ENCODE peak calls at places on chromosomes 12 and 14, in six cellular contexts. T is SJSA1, M is Calu3, N is NCI-H748 treated with DMSO at 0.1 percent for 48 hours, J is left ventricle myocardium inferior, G is glutamatergic neuron. I is an unnamed sample.

GRCh38 chr12:5796171-5797091 is 148.6 kb downstream of the ANO2 start:
- DNase-seq in T (no peak), N (no peak), G (peak), M (peak), J (peak), I (no peak)

GRCh38 chr12:121731473-121731872 is 18.9 kb downstream of the TMEM120B start:
- DNase-seq in M (no peak), N (no peak), T (no peak), G (no peak), J (no peak), I (no peak)

GRCh38 chr12:130838284-130838950 is 633 bp downstream of the STX2 start:
- DNase-seq in T (no peak), M (peak), G (peak), N (peak), J (no peak), I (no peak)

GRCh38 chr14:32629146-32629545 is 300.0 kb downstream of the AKAP6 start:
- DNase-seq in M (no peak), N (no peak), T (no peak), G (no peak), J (no peak), I (no peak)

GRCh38 chr14:23361320-23361719 is 3.7 kb downstream of the EFS start:
- DNase-seq in N (no peak), J (no peak), T (no peak), M (no peak), G (no peak), I (no peak)

GRCh38 chr14:23416801-23417200 is 8.7 kb upstream of the MYH6 start:
- DNase-seq in J (no peak), G (no peak), N (no peak), M (no peak), T (no peak), I (no peak)

GRCh38 chr14:54087376-54087775 is 130.8 kb upstream of the BMP4 start:
- DNase-seq in G (peak), T (no peak), N (no peak), M (no peak), J (no peak), I (no peak)

GRCh38 chr14:67429651-67430205 is 17.8 kb upstream of the PLEK2 start:
- DNase-seq in M (no peak), T (no peak), J (no peak), N (no peak), G (no peak), I (no peak)

GRCh38 chr12:71981149-71981548 is 42.5 kb downstream of the TPH2 start:
- DNase-seq in G (no peak), N (no peak), M (no peak), T (no peak), J (no peak), I (no peak)

GRCh38 chr14:89086060-89086382 is 261.6 kb downstream of the TTC8 start:
- DNase-seq in T (no peak), M (no peak), J (no peak), G (no peak), N (no peak), I (no peak)

GRCh38 chr12:110201995-110202394 is 77.8 kb downstream of the IFT81 start:
- DNase-seq in J (no peak), G (no peak), M (no peak), N (no peak), T (no peak), I (no peak)

GRCh38 chr12:51071663-51072062 is 11.7 kb downstream of the CSRNP2 start:
- DNase-seq in N (no peak), T (no peak), J (no peak), G (no peak), M (no peak), I (no peak)

GRCh38 chr12:56933826-56934625 is at the start of gene SDR9C7:
- DNase-seq in T (peak), M (no peak), N (no peak), J (no peak), G (no peak), I (no peak)

GRCh38 chr14:101201535-101202125 is 298.1 kb upstream of the RTL1 start:
- DNase-seq in M (no peak), J (no peak), N (no peak), T (peak), G (no peak), I (peak)

GRCh38 chr14:62439210-62439609 is 606.0 kb downstream of the KCNH5 start:
- DNase-seq in N (no peak), G (no peak), T (no peak), J (no peak), M (no peak), I (no peak)

GRCh38 chr14:67385120-67385519 is 25.0 kb downstream of the EIF2S1 start:
- DNase-seq in J (no peak), T (no peak), M (no peak), G (no peak), N (no peak), I (no peak)

GRCh38 chr12:911191-911826 is 38.2 kb downstream of the RAD52 start:
- DNase-seq in N (no peak), G (no peak), J (no peak), T (no peak), M (no peak), I (no peak)

GRCh38 chr12:6177593-6178358 is 22.4 kb upstream of the CD9 start:
- DNase-seq in T (no peak), M (no peak), J (no peak), G (no peak), N (no peak), I (no peak)

GRCh38 chr12:28872654-28873268 is 276.3 kb upstream of the FAR2 start:
- DNase-seq in M (peak), N (peak), G (peak), T (peak), J (no peak), I (peak)

GRCh38 chr12:125882141-125882540 is 816.9 kb downstream of the AACS start:
- DNase-seq in M (no peak), N (no peak), G (no peak), T (no peak), J (no peak), I (no peak)

GRCh38 chr12:123027726-123028445 is 47.4 kb downstream of the ARL6IP4 start:
- DNase-seq in T (no peak), N (no peak), G (no peak), M (no peak), J (no peak), I (no peak)

GRCh38 chr12:12016284-12017100 is 54.2 kb upstream of the BCL2L14 start:
- DNase-seq in T (no peak), J (no peak), G (no peak), M (no peak), N (no peak), I (no peak)

GRCh38 chr14:83714141-83714540 is 1815.8 kb upstream of the FLRT2 start:
- DNase-seq in M (no peak), J (no peak), N (no peak), G (no peak), T (no peak), I (no peak)

GRCh38 chr12:74816398-74817175 is 279.0 kb downstream of the ATXN7L3B start:
- DNase-seq in N (no peak), J (no peak), G (no peak), M (no peak), T (no peak), I (no peak)

GRCh38 chr12:46946137-46946536 is 120.3 kb upstream of the SLC38A4 start:
- DNase-seq in N (no peak), G (no peak), M (no peak), T (peak), J (no peak), I (no peak)

GRCh38 chr12:12551115-12551514 is 11.5 kb downstream of the DUSP16 start:
- DNase-seq in G (no peak), N (no peak), T (no peak), M (no peak), J (no peak), I (no peak)

GRCh38 chr14:36161781-36162180 is 14.7 kb downstream of the PTCSC3 start:
- DNase-seq in T (no peak), J (no peak), G (no peak), M (peak), N (no peak), I (no peak)

I was measured in uterus.